ENCODE peak calls at places on chromosome 1, in seven cellular contexts. Q is K562, N is sigmoid colon, A is adrenal gland, U is AG04450, Z is tibial nerve, J is ovary. R is an unnamed sample.

GRCh38 chr1:178724386-178724733 is 684 bp upstream of the RALGPS2 start:
- DNase-seq in N (no peak), U (no peak), J (no peak), Z (no peak), Q (no peak), A (no peak), R (no peak)

GRCh38 chr1:152141971-152142584 is 16.9 kb downstream of the RPTN start:
- DNase-seq in U (no peak), N (no peak), J (no peak), Z (peak; percentile 82), Q (peak; percentile 19), A (peak; percentile 56), R (peak; percentile 69)

GRCh38 chr1:197788741-197789476 is 13.6 kb upstream of the DENND1B start:
- DNase-seq in N (no peak), A (no peak), Z (no peak), Q (no peak), U (no peak), J (no peak), R (no peak)

GRCh38 chr1:82632164-82632563 is 831.4 kb downstream of the ADGRL2 start:
- DNase-seq in Z (no peak), N (no peak), U (no peak), A (no peak), Q (no peak), J (no peak), R (no peak)

GRCh38 chr1:25343872-25344271 is 5.7 kb downstream of the TMEM50A start:
- DNase-seq in U (peak; percentile 69), Q (no peak), Z (no peak), A (no peak), N (no peak), J (no peak), R (no peak)

GRCh38 chr1:153670257-153670858 is 435 bp downstream of the ILF2 start:
- DNase-seq in Q (no peak), J (no peak), Z (no peak), N (no peak), A (peak; percentile 51), U (no peak), R (no peak)

GRCh38 chr1:236893626-236894545 is 98.8 kb downstream of the MTR start:
- DNase-seq in U (no peak), J (no peak), Z (no peak), N (no peak), Q (no peak), A (no peak), R (no peak)

GRCh38 chr1:115790356-115790755 is 21.8 kb upstream of the CASQ2 start:
- DNase-seq in A (no peak), U (no peak), J (no peak), Q (no peak), N (no peak), Z (no peak), R (no peak)

GRCh38 chr1:39204441-39205081 is at the start of gene MACF1:
- DNase-seq in Q (peak; percentile 75), J (peak; percentile 77), U (peak; percentile 85), N (peak; percentile 92), A (peak; percentile 66), Z (peak; percentile 76), R (no peak)

GRCh38 chr1:6317101-6317760 is 56.3 kb upstream of the GPR153 start:
- DNase-seq in U (no peak), N (no peak), Z (no peak), A (no peak), Q (peak; percentile 43), J (no peak), R (no peak)

GRCh38 chr1:176682830-176683229 is 219.9 kb downstream of the PAPPA2 start:
- DNase-seq in A (no peak), N (no peak), Z (no peak), U (no peak), J (no peak), Q (no peak), R (no peak)

GRCh38 chr1:223556414-223557124 is 108.9 kb downstream of the CAPN8 start:
- DNase-seq in J (no peak), Z (no peak), Q (peak; percentile 78), N (no peak), A (peak; percentile 57), U (no peak), R (peak; percentile 60)

GRCh38 chr1:231232870-231233734 is 7.9 kb upstream of the GNPAT start:
- DNase-seq in U (no peak), Z (no peak), J (no peak), N (no peak), A (no peak), Q (no peak), R (no peak)

GRCh38 chr1:67850611-67851075 is 17.4 kb upstream of the GNG12 start:
- DNase-seq in Q (peak; percentile 35), Z (peak; percentile 85), U (no peak), J (peak; percentile 71), N (peak; percentile 87), A (peak; percentile 76), R (no peak)

GRCh38 chr1:44851308-44851707 is 8.3 kb upstream of the PTCH2 start:
- DNase-seq in Z (no peak), Q (no peak), N (no peak), A (no peak), U (no peak), J (no peak), R (no peak)

GRCh38 chr1:84165566-84165965 is 21.5 kb downstream of the PRKACB start:
- DNase-seq in Z (no peak), N (no peak), J (no peak), A (no peak), U (no peak), Q (no peak), R (no peak)

GRCh38 chr1:228417061-228417460 is 400 bp upstream of the TRIM17 start:
- DNase-seq in A (no peak), N (no peak), U (no peak), Z (no peak), Q (no peak), J (no peak), R (no peak)

GRCh38 chr1:222904451-222904850 is 89.6 kb downstream of the DISP1 start:
- DNase-seq in N (no peak), Z (no peak), J (no peak), A (no peak), Q (no peak), U (no peak), R (no peak)

GRCh38 chr1:186662752-186663151 is 17.5 kb downstream of the PTGS2 start:
- DNase-seq in Z (no peak), Q (no peak), U (no peak), J (no peak), N (no peak), A (no peak), R (no peak)

GRCh38 chr1:202247104-202247503 is 53.5 kb downstream of the LGR6 start:
- DNase-seq in U (no peak), J (no peak), Q (no peak), N (peak; percentile 13), Z (no peak), A (no peak), R (peak; percentile 9)

GRCh38 chr1:15272009-15272781 is 25.2 kb downstream of the FHAD1 start:
- DNase-seq in Z (peak; percentile 61), Q (peak; percentile 84), J (peak; percentile 63), U (peak; percentile 47), A (peak; percentile 73), N (peak; percentile 83), R (peak; percentile 73)

GRCh38 chr1:214454619-214455396 is 96.6 kb downstream of the PTPN14 start:
- DNase-seq in Z (no peak), U (peak; percentile 68), J (no peak), A (no peak), N (no peak), Q (no peak), R (no peak)
- TF ChIP-seq CTCF in Z (no peak), U (no peak), J (no peak), A (no peak), N (no peak), Q (no peak), R (no peak)

DNA sequence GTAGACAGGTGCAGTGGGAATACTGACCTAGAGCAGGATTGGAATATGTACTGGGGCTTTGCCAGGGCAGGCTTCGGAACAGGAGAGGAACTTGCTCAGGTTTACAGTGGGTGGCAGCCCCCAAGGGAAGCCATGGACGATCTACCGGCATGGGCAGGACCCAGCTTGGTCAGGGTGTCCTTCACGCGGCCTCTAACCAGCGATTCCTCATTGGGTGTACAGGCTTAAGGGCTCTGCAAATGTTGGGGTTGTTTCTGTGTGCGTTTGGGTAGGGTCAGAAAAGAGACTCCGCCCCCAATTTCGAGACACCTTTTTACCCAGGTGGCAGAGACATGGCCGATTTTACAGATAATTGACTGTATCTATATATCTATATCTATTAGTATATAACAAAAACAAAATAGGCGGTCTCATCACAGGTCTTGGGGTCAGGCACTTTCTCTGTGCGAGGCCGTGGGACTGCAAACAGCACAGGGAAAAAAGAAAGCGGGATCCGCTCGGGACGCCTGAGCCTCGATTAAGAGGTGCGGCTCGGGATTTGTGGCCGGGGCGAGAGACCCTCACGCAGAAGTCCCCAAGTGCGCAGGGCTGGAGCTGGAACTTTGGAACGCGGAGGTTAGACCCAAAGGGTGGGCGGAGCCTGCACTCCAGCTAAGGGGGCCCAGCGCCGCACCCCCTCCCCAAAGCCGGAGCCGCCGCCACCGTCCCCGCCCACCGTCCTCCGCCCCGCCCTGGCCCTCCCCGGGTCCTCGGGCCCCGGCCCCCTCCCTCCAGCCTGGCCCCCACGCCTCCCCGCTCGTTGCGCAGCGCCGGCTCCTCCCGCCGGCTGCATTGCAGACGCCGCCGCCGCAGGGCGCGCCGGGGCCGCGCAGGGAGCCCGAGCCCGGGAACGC is 67.5 kb upstream of the VAMP3 start:
- DNase-seq in J (no peak), Z (no peak), U (no peak), Q (peak; percentile 42), A (no peak), N (no peak), R (peak; percentile 70)
- H3K27me3 ChIP-seq in J (no peaks in the 10 kb centered on the region), Z (no peaks in the 10 kb centered on the region), U (peaks cover 52% of the 10 kb centered on the region), Q (peaks cover 28% of the 10 kb centered on the region), A (no peaks in the 10 kb centered on the region), N (peaks cover 16% of the 10 kb centered on the region), R (no peaks in the 10 kb centered on the region)

DNA sequence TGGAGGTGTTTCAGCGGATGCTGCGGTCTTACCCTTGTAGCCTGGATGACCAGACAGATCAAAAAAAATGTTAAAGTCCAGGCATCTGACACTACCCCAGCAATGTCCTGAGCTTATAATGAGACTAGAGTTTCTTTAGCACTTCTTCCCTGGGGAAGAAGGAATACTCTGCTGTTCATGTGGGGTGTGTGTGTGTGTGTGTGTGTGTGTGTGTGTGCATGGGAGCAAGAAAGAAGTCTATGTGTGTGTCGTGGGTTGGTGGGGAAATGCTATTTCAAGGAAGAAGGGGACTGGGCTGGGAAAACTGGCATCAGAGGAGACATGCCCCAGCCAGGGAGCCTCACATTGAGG is 3.0 kb upstream of the RASSF5 start:
- DNase-seq in A (no peak), J (no peak), N (no peak), Z (no peak), Q (no peak), U (no peak), R (no peak)
- H3K27ac ChIP-seq in A (no peak overlapping the region), J (no peak overlapping the region), N (no peak overlapping the region), Z (no peak overlapping the region), Q (peak overlapping the region; percentile 81), U (peak overlapping the region; percentile 71), R (no peak overlapping the region)

GRCh38 chr1:35192056-35192852 is 691 bp downstream of the SFPQ start:
- DNase-seq in Q (peak; percentile 94), J (peak; percentile 82), U (no peak), N (peak; percentile 92), A (peak; percentile 88), Z (peak; percentile 68), R (peak; percentile 78)
- TF ChIP-seq CTCF in Q (no peak), J (no peak), U (no peak), N (peak; percentile 23), A (peak; percentile 42), Z (no peak), R (no peak)